ENCODE peak calls at places on chromosomes 4 and X, in seven cellular contexts. One of them, this sample, is unnamed.

GRCh38 chrX:23435108-23435507 is 100.5 kb downstream of the PTCHD1 start:
- DNase-seq in neuronal stem cell: no peak
- DNase-seq in mesenchymal stem cell: no peak
- DNase-seq in mesendoderm: peak
- DNase-seq in H9: no peak
- DNase-seq in H1: no peak
- DNase-seq in IMR-90: no peak
- DNase-seq in this sample: no peak

GRCh38 chr4:8241895-8242696 is 27.5 kb upstream of the HTRA3 start:
- DNase-seq in neuronal stem cell: peak
- DNase-seq in mesenchymal stem cell: peak
- DNase-seq in mesendoderm: peak
- DNase-seq in H9: peak
- DNase-seq in H1: peak
- DNase-seq in IMR-90: peak
- DNase-seq in this sample: peak

GRCh38 chr4:108738307-108738706 is 24.5 kb downstream of the ETNPPL start:
- DNase-seq in neuronal stem cell: no peak
- DNase-seq in mesenchymal stem cell: peak
- DNase-seq in mesendoderm: no peak
- DNase-seq in H9: no peak
- DNase-seq in H1: no peak
- DNase-seq in IMR-90: peak
- DNase-seq in this sample: no peak

GRCh38 chr4:7625073-7625472 is 190.3 kb upstream of the PSAPL1 start:
- DNase-seq in neuronal stem cell: no peak
- DNase-seq in mesenchymal stem cell: no peak
- DNase-seq in mesendoderm: no peak
- DNase-seq in H9: no peak
- DNase-seq in H1: no peak
- DNase-seq in IMR-90: peak
- DNase-seq in this sample: no peak

GRCh38 chrX:130086414-130087207 is 23.7 kb downstream of the ELF4 start:
- DNase-seq in neuronal stem cell: no peak
- DNase-seq in mesenchymal stem cell: no peak
- DNase-seq in mesendoderm: no peak
- DNase-seq in H9: no peak
- DNase-seq in H1: no peak
- DNase-seq in IMR-90: no peak
- DNase-seq in this sample: no peak

GRCh38 chrX:50736651-50737050 is 77.3 kb downstream of the SHROOM4 start:
- DNase-seq in neuronal stem cell: no peak
- DNase-seq in mesenchymal stem cell: no peak
- DNase-seq in mesendoderm: no peak
- DNase-seq in H9: no peak
- DNase-seq in H1: no peak
- DNase-seq in IMR-90: no peak
- DNase-seq in this sample: no peak

GRCh38 chr4:2510351-2511259 is 25.8 kb upstream of the FAM193A start:
- DNase-seq in neuronal stem cell: no peak
- DNase-seq in mesenchymal stem cell: no peak
- DNase-seq in mesendoderm: no peak
- DNase-seq in H9: no peak
- DNase-seq in H1: no peak
- DNase-seq in IMR-90: no peak
- DNase-seq in this sample: no peak

GRCh38 chr4:5051210-5051691 is at the start of gene STK32B:
- DNase-seq in neuronal stem cell: peak
- DNase-seq in mesenchymal stem cell: peak
- DNase-seq in mesendoderm: peak
- DNase-seq in H9: peak
- DNase-seq in H1: peak
- DNase-seq in IMR-90: peak
- DNase-seq in this sample: no peak

GRCh38 chrX:13967636-13968035 is 62.1 kb downstream of the GEMIN8 start:
- DNase-seq in neuronal stem cell: no peak
- DNase-seq in mesenchymal stem cell: no peak
- DNase-seq in mesendoderm: no peak
- DNase-seq in H9: no peak
- DNase-seq in H1: no peak
- DNase-seq in IMR-90: no peak
- DNase-seq in this sample: no peak

GRCh38 chrX:38563006-38563405 is 1.7 kb downstream of the TSPAN7 start:
- DNase-seq in neuronal stem cell: no peak
- DNase-seq in mesenchymal stem cell: no peak
- DNase-seq in mesendoderm: no peak
- DNase-seq in H9: no peak
- DNase-seq in H1: no peak
- DNase-seq in IMR-90: no peak
- DNase-seq in this sample: no peak

GRCh38 chr4:184322328-184323025 is 104.8 kb upstream of the ENPP6 start:
- DNase-seq in neuronal stem cell: no peak
- DNase-seq in mesenchymal stem cell: no peak
- DNase-seq in mesendoderm: no peak
- DNase-seq in H9: no peak
- DNase-seq in H1: no peak
- DNase-seq in IMR-90: no peak
- DNase-seq in this sample: no peak

GRCh38 chr4:166324321-166324720 is 451.3 kb downstream of the TLL1 start:
- DNase-seq in neuronal stem cell: peak
- DNase-seq in mesenchymal stem cell: peak
- DNase-seq in mesendoderm: peak
- DNase-seq in H9: peak
- DNase-seq in H1: no peak
- DNase-seq in IMR-90: no peak
- DNase-seq in this sample: peak

GRCh38 chr4:95889662-95890061 is 49.8 kb downstream of the PDHA2 start:
- DNase-seq in neuronal stem cell: no peak
- DNase-seq in mesenchymal stem cell: peak
- DNase-seq in mesendoderm: peak
- DNase-seq in H9: peak
- DNase-seq in H1: peak
- DNase-seq in IMR-90: no peak
- DNase-seq in this sample: no peak

GRCh38 chr4:17385403-17385802 is 126.5 kb downstream of the QDPR start:
- DNase-seq in neuronal stem cell: no peak
- DNase-seq in mesenchymal stem cell: peak
- DNase-seq in mesendoderm: no peak
- DNase-seq in H9: no peak
- DNase-seq in H1: no peak
- DNase-seq in IMR-90: peak
- DNase-seq in this sample: no peak

GRCh38 chr4:153974452-153974851 is 185.6 kb upstream of the SFRP2 start:
- DNase-seq in neuronal stem cell: no peak
- DNase-seq in mesenchymal stem cell: no peak
- DNase-seq in mesendoderm: no peak
- DNase-seq in H9: no peak
- DNase-seq in H1: no peak
- DNase-seq in IMR-90: no peak
- DNase-seq in this sample: no peak

GRCh38 chr4:153970169-153970568 is 181.3 kb upstream of the SFRP2 start:
- DNase-seq in neuronal stem cell: no peak
- DNase-seq in mesenchymal stem cell: no peak
- DNase-seq in mesendoderm: no peak
- DNase-seq in H9: no peak
- DNase-seq in H1: no peak
- DNase-seq in IMR-90: no peak
- DNase-seq in this sample: no peak

GRCh38 chr4:153976954-153977353 is 188.1 kb upstream of the SFRP2 start:
- DNase-seq in neuronal stem cell: no peak
- DNase-seq in mesenchymal stem cell: peak
- DNase-seq in mesendoderm: no peak
- DNase-seq in H9: no peak
- DNase-seq in H1: no peak
- DNase-seq in IMR-90: no peak
- DNase-seq in this sample: no peak

GRCh38 chr4:153971878-153972277 is 183.0 kb upstream of the SFRP2 start:
- DNase-seq in neuronal stem cell: no peak
- DNase-seq in mesenchymal stem cell: no peak
- DNase-seq in mesendoderm: no peak
- DNase-seq in H9: no peak
- DNase-seq in H1: no peak
- DNase-seq in IMR-90: no peak
- DNase-seq in this sample: no peak

DNA sequence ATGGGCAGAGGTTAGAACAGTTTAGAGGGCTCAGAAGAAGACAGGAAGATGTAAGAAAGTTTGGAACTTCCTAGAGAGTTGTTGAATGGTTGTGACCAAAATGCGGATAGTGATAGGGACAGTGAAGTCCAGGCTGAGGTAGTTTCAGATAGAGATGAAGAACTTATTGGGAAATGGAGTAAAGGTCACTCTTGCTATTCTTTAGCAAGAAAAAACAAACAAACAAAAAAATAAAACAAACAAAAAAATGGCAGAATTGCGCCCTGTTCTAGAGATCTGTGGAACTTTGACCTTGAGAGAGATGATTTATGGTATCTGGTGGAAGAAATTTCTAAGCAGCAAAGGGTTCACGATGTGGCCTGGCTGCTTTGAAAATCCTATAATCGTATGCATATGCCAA is 185.1 kb upstream of the SFRP2 start:
- DNase-seq in neuronal stem cell: no peak
- DNase-seq in mesenchymal stem cell: no peak
- DNase-seq in mesendoderm: no peak
- DNase-seq in H9: no peak
- DNase-seq in H1: no peak
- DNase-seq in IMR-90: no peak
- DNase-seq in this sample: no peak
- H3K18ac ChIP-seq in neuronal stem cell: no peak
- H3K18ac ChIP-seq in mesenchymal stem cell: no peak
- H3K18ac ChIP-seq in mesendoderm: no peak
- H3K18ac ChIP-seq in H9: no peak
- H3K18ac ChIP-seq in H1: no peak
- H3K18ac ChIP-seq in IMR-90: no peak
- H3K18ac ChIP-seq in this sample: no peak

GRCh38 chr4:48985976-48986653 is at the start of gene CWH43:
- DNase-seq in neuronal stem cell: peak
- DNase-seq in mesenchymal stem cell: no peak
- DNase-seq in mesendoderm: peak
- DNase-seq in H9: peak
- DNase-seq in H1: peak
- DNase-seq in IMR-90: no peak
- DNase-seq in this sample: no peak
- H2BK120ac ChIP-seq in neuronal stem cell: no peak
- H2BK120ac ChIP-seq in mesenchymal stem cell: no peak
- H2BK120ac ChIP-seq in mesendoderm: no peak
- H2BK120ac ChIP-seq in H9: no peak
- H2BK120ac ChIP-seq in H1: no peak
- H2BK120ac ChIP-seq in IMR-90: no peak
- H2BK120ac ChIP-seq in this sample: no peak

DNA sequence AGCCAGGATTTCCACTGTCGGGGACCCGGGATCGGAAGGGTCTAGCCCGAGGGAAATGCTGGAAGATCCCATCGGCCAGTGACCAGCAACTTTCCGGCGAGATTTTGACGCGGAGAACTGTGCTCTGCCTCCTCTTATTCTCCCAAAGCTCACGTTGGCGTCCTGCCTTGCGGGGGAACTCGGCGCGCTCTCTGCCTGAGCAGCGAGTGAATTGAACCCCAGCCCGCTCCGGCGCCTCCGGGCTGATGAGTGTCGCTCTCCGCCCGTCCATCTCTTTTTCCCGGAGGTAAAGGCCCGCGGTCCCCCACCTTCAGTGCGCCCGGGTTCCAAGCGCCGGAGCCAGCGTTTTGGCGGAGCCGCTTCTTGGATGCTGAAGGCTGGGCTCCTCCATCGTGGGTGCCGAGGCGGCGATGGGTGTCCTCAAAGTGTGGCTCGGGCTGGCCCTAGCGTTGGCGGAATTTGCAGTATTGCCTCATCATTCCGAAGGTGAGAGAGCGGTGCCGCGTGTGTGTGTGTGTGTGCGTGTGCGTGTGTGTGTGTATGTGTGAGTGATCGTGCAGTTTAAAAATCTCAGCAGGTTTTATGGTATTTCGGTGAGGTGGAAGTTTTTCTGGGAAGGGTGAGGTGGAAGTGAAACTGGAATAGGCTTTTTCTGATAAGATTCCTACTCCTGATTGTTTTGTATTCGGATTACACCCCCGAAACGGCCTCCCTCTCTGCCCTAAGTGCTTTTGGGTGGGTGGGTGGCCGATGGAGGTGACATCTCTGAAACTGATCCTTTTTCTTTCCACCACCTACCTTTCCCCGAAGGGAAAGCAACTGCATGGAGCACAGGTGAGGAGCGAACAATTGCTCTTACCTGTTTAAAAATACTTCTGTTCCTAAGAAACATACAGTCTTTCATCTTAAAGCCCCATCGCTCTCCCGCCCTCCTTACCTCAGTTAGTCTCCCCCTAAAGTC is 757 bp downstream of the FRAS1 start:
- DNase-seq in neuronal stem cell: peak
- DNase-seq in mesenchymal stem cell: peak
- DNase-seq in mesendoderm: peak
- DNase-seq in H9: no peak
- DNase-seq in H1: no peak
- DNase-seq in IMR-90: peak
- DNase-seq in this sample: peak
- H3K18ac ChIP-seq in neuronal stem cell: peak
- H3K18ac ChIP-seq in mesenchymal stem cell: no peak
- H3K18ac ChIP-seq in mesendoderm: peak
- H3K18ac ChIP-seq in H9: peak
- H3K18ac ChIP-seq in H1: peak
- H3K18ac ChIP-seq in IMR-90: no peak
- H3K18ac ChIP-seq in this sample: peak

GRCh38 chrX:40496728-40497127 is 84.0 kb upstream of the ATP6AP2 start:
- DNase-seq in neuronal stem cell: no peak
- DNase-seq in mesenchymal stem cell: no peak
- DNase-seq in mesendoderm: peak
- DNase-seq in H9: peak
- DNase-seq in H1: no peak
- DNase-seq in IMR-90: peak
- DNase-seq in this sample: no peak
- H2BK120ac ChIP-seq in neuronal stem cell: no peak
- H2BK120ac ChIP-seq in mesenchymal stem cell: no peak
- H2BK120ac ChIP-seq in mesendoderm: no peak
- H2BK120ac ChIP-seq in H9: no peak
- H2BK120ac ChIP-seq in H1: no peak
- H2BK120ac ChIP-seq in IMR-90: no peak
- H2BK120ac ChIP-seq in this sample: no peak

This sample was measured in trophoblast cell.